ENCODE peak calls at places on chromosomes 7 and 10, in eight cellular contexts. N is Calu3, H is astrocyte of the spinal cord, D is GM10248, X is nephron progenitor cell, Q is AG09319, A is left ventricle myocardium inferior, G is IMR-90. W is an unnamed sample.
A peak's percentile ranks its signal among the peaks of the same experiment; 100 is the strongest.

GRCh38 chr10:74544106-74544505 is 282.3 kb upstream of the KAT6B start:
- DNase-seq in N (no peak), H (peak; percentile 27), D (no peak), X (no peak), Q (no peak), A (no peak), G (peak; percentile 34), W (no peak)

GRCh38 chr7:159188011-159188410 is 43.3 kb upstream of the VIPR2 start:
- DNase-seq in N (no peak), H (no peak), D (no peak), X (no peak), Q (no peak), A (no peak), G (no peak), W (no peak)

GRCh38 chr10:27285093-27285492 is 44.5 kb upstream of the ACBD5 start:
- DNase-seq in N (peak; percentile 36), H (peak; percentile 5), D (no peak), X (no peak), Q (no peak), A (no peak), G (peak; percentile 2), W (no peak)

GRCh38 chr10:100743626-100744135 is 1.7 kb upstream of the PAX2 start:
- DNase-seq in N (no peak), H (no peak), D (peak; percentile 79), X (peak; percentile 63), Q (peak; percentile 10), A (no peak), G (peak; percentile 55), W (no peak)

GRCh38 chr10:10213237-10213636 is 804.4 kb upstream of the CELF2 start:
- DNase-seq in N (no peak), H (no peak), D (no peak), X (no peak), Q (no peak), A (no peak), G (no peak), W (no peak)

GRCh38 chr7:133491846-133492652 is 239.2 kb downstream of the EXOC4 start:
- DNase-seq in N (no peak), H (peak; percentile 25), D (no peak), X (no peak), Q (no peak), A (no peak), G (peak; percentile 40), W (no peak)

GRCh38 chr10:30774281-30774680 is 144.7 kb upstream of the LYZL2 start:
- DNase-seq in N (no peak), H (no peak), D (no peak), X (no peak), Q (no peak), A (no peak), G (no peak), W (no peak)

GRCh38 chr10:29736325-29737208 is 101.8 kb upstream of the SVIL start:
- DNase-seq in N (peak; percentile 83), H (peak; percentile 58), D (peak; percentile 19), X (peak; percentile 73), Q (no peak), A (peak; percentile 63), G (peak; percentile 55), W (peak; percentile 36)

GRCh38 chr7:130273081-130273699 is 6.5 kb downstream of the CPA2 start:
- DNase-seq in N (no peak), H (peak; percentile 88), D (no peak), X (peak; percentile 82), Q (no peak), A (no peak), G (peak; percentile 48), W (peak; percentile 77)

GRCh38 chr7:15015545-15016314 is 113.2 kb upstream of the DGKB start:
- DNase-seq in N (peak; percentile 76), H (peak; percentile 76), D (peak; percentile 37), X (peak; percentile 33), Q (peak; percentile 42), A (no peak), G (peak; percentile 49), W (peak; percentile 38)

GRCh38 chr7:29878081-29878688 is 71.9 kb downstream of the WIPF3 start:
- DNase-seq in N (peak; percentile 61), H (peak; percentile 47), D (peak; percentile 37), X (no peak), Q (no peak), A (no peak), G (peak; percentile 46), W (no peak)

GRCh38 chr10:84567133-84567532 is 238.7 kb downstream of the CCSER2 start:
- DNase-seq in N (no peak), H (no peak), D (no peak), X (no peak), Q (no peak), A (no peak), G (no peak), W (no peak)

GRCh38 chr10:49614242-49615198 is 683 bp downstream of the CHAT start:
- DNase-seq in N (no peak), H (no peak), D (no peak), X (peak; percentile 31), Q (no peak), A (no peak), G (no peak), W (peak; percentile 10)

GRCh38 chr10:18822156-18822555 is 162.9 kb downstream of the ARL5B start:
- DNase-seq in N (peak; percentile 2), H (peak; percentile 17), D (no peak), X (peak; percentile 60), Q (no peak), A (no peak), G (peak; percentile 43), W (peak; percentile 39)

GRCh38 chr7:150801946-150802771 is 1.6 kb downstream of the TMEM176A start:
- DNase-seq in N (no peak), H (no peak), D (no peak), X (no peak), Q (no peak), A (no peak), G (no peak), W (no peak)

GRCh38 chr10:60305394-60305892 is 84.2 kb downstream of the ANK3 start:
- DNase-seq in N (no peak), H (peak; percentile 60), D (no peak), X (no peak), Q (no peak), A (no peak), G (peak; percentile 65), W (no peak)

GRCh38 chr10:120039066-120039465 is 146.5 kb downstream of the SEC23IP start:
- DNase-seq in N (no peak), H (no peak), D (no peak), X (no peak), Q (no peak), A (no peak), G (no peak), W (no peak)

GRCh38 chr7:146670532-146670931 is 553.9 kb downstream of the CNTNAP2 start:
- DNase-seq in N (no peak), H (no peak), D (no peak), X (no peak), Q (no peak), A (no peak), G (no peak), W (no peak)
- TF ChIP-seq CTCF in N (no peak), H (no peak), D (no peak), X (no peak), Q (no peak), A (no peak), G (no peak), W (no peak)

GRCh38 chr7:42790196-42790595 is 121.7 kb downstream of the C7orf25 start:
- DNase-seq in N (no peak), H (peak; percentile 41), D (no peak), X (no peak), Q (no peak), A (no peak), G (peak; percentile 2), W (no peak)
- TF ChIP-seq CTCF in N (no peak), H (no peak), D (no peak), X (no peak), Q (no peak), A (no peak), G (no peak), W (no peak)

DNA sequence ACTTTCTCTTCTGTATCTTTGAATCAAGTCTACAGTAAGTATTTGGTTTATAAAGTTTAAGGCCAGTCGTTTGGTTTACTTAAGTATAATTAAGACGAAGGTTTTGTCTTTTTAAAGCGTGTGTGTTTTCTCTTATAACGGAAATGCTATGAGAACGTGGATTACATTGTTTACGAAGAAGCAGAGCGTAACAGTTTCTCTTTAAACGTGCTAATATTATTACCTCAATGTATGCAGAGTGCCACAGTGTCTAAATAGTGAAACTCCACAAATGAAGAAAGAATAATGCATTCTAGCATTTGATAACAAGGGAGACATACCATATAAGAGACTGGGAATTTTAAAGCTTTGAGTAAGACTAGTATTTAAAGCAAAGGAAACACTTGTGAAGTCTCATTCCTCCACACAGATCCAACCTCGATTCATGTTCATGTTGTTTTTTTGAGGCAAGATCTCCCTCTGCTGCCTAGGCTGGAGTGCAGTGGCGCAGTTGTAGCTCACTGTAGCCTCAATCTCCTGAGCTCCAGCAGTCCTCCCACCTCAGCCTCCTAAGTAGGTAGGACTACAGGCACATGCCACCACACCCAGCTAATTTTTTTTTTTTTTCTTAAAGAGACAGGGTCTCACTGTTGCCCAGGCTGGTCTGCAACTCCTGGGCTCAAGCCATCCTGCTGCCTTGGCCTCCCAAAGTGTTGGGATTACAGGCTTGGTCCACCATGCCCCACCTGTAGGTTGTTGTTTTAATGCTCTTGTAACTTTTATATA is 75.1 kb downstream of the ANKRD61 start:
- DNase-seq in N (peak; percentile 56), H (peak; percentile 51), D (no peak), X (no peak), Q (peak; percentile 11), A (no peak), G (peak; percentile 38), W (no peak)
- TF ChIP-seq CTCF in N (no peak), H (peak; percentile 49), D (peak; percentile 45), X (no peak), Q (peak; percentile 29), A (peak; percentile 45), G (peak; percentile 29), W (no peak)

GRCh38 chr10:62554632-62555199 is 180.5 kb downstream of the ZNF365 start:
- DNase-seq in N (peak; percentile 22), H (peak; percentile 56), D (peak; percentile 31), X (peak; percentile 3), Q (peak; percentile 27), A (no peak), G (peak; percentile 52), W (no peak)
- TF ChIP-seq CTCF in N (peak; percentile 51), H (peak; percentile 62), D (peak; percentile 28), X (peak; percentile 36), Q (peak; percentile 68), A (peak; percentile 56), G (peak; percentile 59), W (no peak)